ENCODE peak calls at places on chromosome 22, in five cellular contexts. Y, L, N, Z and B are unnamed samples.

GRCh38 chr22:19477321-19478085 is 1.5 kb downstream of the UFD1 start:
- DNase-seq in Y (peak; percentile 16), L (no peak), N (no peak), Z (no peak), B (no peak)

GRCh38 chr22:29204617-29205183 is 996 bp upstream of the EMID1 start:
- DNase-seq in Y (no peak), L (no peak), N (no peak), Z (no peak), B (no peak)

GRCh38 chr22:36220457-36220921 is 18.8 kb downstream of the APOL2 start:
- DNase-seq in Y (peak; percentile 55), L (no peak), N (no peak), Z (peak; percentile 60), B (no peak)

GRCh38 chr22:23233746-23234408 is 53.6 kb downstream of the BCR start:
- DNase-seq in Y (peak; percentile 8), L (no peak), N (no peak), Z (no peak), B (no peak)

GRCh38 chr22:29112102-29112501 is 39.3 kb downstream of the KREMEN1 start:
- DNase-seq in Y (no peak), L (no peak), N (no peak), Z (no peak), B (no peak)

GRCh38 chr22:41725510-41726110 is 26.3 kb downstream of the MEI1 start:
- DNase-seq in Y (peak; percentile 15), L (no peak), N (no peak), Z (no peak), B (no peak)

GRCh38 chr22:26483043-26483438 is 542 bp downstream of the HPS4 start:
- DNase-seq in Y (no peak), L (no peak), N (no peak), Z (no peak), B (no peak)

GRCh38 chr22:39498802-39499201 is 3.3 kb upstream of the MIEF1 start:
- DNase-seq in Y (no peak), L (no peak), N (no peak), Z (no peak), B (no peak)

GRCh38 chr22:18000441-18001039 is 23.8 kb downstream of the MICAL3 start:
- DNase-seq in Y (peak; percentile 9), L (peak; percentile 85), N (no peak), Z (peak; percentile 36), B (peak; percentile 48)

GRCh38 chr22:46067159-46068111 is 82.9 kb upstream of the PPARA start:
- DNase-seq in Y (peak; percentile 36), L (peak; percentile 48), N (no peak), Z (peak; percentile 24), B (no peak)

GRCh38 chr22:45880091-45880651 is 96.8 kb downstream of the WNT7B start:
- DNase-seq in Y (no peak), L (peak; percentile 66), N (no peak), Z (no peak), B (no peak)

GRCh38 chr22:24536089-24536488 is 18.8 kb downstream of the GUCD1 start:
- DNase-seq in Y (no peak), L (no peak), N (no peak), Z (no peak), B (no peak)

GRCh38 chr22:44916281-44917231 is 93.2 kb downstream of the PHF21B start:
- DNase-seq in Y (no peak), L (peak; percentile 60), N (no peak), Z (no peak), B (no peak)

GRCh38 chr22:42697542-42698013 is 23.1 kb downstream of the A4GALT start:
- DNase-seq in Y (peak; percentile 44), L (no peak), N (no peak), Z (peak; percentile 32), B (no peak)

GRCh38 chr22:21690401-21690801 is 24.6 kb downstream of the PPIL2 start:
- DNase-seq in Y (no peak), L (no peak), N (no peak), Z (no peak), B (no peak)

DNA sequence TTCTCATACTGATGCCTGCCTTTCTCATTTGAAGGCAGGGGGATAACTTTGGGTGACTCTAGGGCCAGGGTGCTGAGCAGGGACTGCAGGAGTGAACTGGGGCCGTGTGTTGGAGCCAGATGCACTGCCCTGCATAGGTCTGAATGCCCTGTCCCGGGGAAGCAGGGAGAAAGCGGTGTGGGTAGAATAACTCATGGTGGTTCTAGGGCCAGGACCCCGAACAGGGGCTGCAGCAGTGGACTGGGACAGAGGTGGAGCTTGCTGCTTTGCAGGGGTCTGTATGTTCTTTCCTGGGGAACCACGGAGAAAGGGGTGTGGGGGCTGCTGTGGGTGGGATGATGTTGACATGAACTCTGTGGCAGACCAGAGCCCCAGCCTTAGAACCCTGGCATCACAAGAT is 52.9 kb downstream of the GAB4 start:
- DNase-seq in Y (no peak), L (peak; percentile 34), N (no peak), Z (no peak), B (no peak)
- H3K9me3 ChIP-seq in Y (no peaks in the 10 kb centered on the region), L (no peaks in the 10 kb centered on the region), N (no peaks in the 10 kb centered on the region), Z (no peaks in the 10 kb centered on the region), B (no peaks in the 10 kb centered on the region)

GRCh38 chr22:49373801-49374226 is 453.9 kb downstream of the BRD1 start:
- DNase-seq in Y (no peak), L (peak; percentile 51), N (peak; percentile 6), Z (no peak), B (no peak)

GRCh38 chr22:49380828-49381114 is 446.9 kb downstream of the BRD1 start:
- DNase-seq in Y (no peak), L (peak; percentile 56), N (no peak), Z (no peak), B (no peak)

GRCh38 chr22:49380095-49380827 is 447.4 kb downstream of the BRD1 start:
- DNase-seq in Y (no peak), L (peak; percentile 3), N (peak; percentile 6), Z (no peak), B (no peak)

GRCh38 chr22:49373289-49373666 is 454.4 kb downstream of the BRD1 start:
- DNase-seq in Y (no peak), L (peak; percentile 41), N (no peak), Z (no peak), B (no peak)

DNA sequence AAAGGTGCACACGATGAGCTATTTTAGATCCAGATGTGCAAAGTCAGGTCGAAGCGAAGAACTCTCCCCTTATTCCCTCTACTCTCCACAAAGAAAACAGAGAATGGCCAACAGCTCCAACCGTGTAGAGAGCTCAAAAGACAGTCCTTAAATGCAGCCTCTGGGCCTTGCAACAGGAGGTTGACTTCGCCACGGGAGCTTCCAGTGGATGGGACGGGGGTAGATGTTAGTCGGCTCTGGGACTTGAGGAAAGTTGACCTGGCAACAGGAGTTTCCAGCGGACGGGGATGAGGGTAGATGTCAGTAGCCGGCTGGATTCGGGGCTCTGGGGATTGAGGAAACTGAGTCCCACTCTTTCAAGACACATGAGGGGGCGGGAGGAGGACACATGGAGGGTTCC is 450.4 kb downstream of the BRD1 start:
- DNase-seq in Y (no peak), L (peak; percentile 28), N (peak; percentile 8), Z (no peak), B (no peak)
- H3K9me3 ChIP-seq in Y (no peaks in the 10 kb centered on the region), L (no peaks in the 10 kb centered on the region), N (no peaks in the 10 kb centered on the region), Z (no peaks in the 10 kb centered on the region), B (no peaks in the 10 kb centered on the region)

GRCh38 chr22:47782461-47783075 is 1020.1 kb downstream of the TBC1D22A start:
- DNase-seq in Y (no peak), L (peak; percentile 40), N (no peak), Z (no peak), B (no peak)
- H3K9me3 ChIP-seq in Y (no peaks in the 10 kb centered on the region), L (peaks cover 21% of the 10 kb centered on the region), N (no peaks in the 10 kb centered on the region), Z (no peaks in the 10 kb centered on the region), B (no peaks in the 10 kb centered on the region)

GRCh38 chr22:47609653-47610052 is 847.2 kb downstream of the TBC1D22A start:
- DNase-seq in Y (no peak), L (peak; percentile 55), N (no peak), Z (no peak), B (no peak)
- H3K9me3 ChIP-seq in Y (no peaks in the 10 kb centered on the region), L (peaks cover 10% of the 10 kb centered on the region), N (no peaks in the 10 kb centered on the region), Z (no peaks in the 10 kb centered on the region), B (no peaks in the 10 kb centered on the region)